ENCODE peak calls at places on chromosomes 11 and 22, in ten cellular contexts. One of them, this sample, is unnamed.

GRCh38 chr11:17259519-17259918 is 17.0 kb upstream of the NUCB2 start:
- DNase-seq in PC-3: peak; percentile 35
- DNase-seq in ovary: no peak
- DNase-seq in RWPE2: no peak
- DNase-seq in sigmoid colon: no peak
- DNase-seq in lower lobe of right lung: no peak
- DNase-seq in spleen: no peak
- DNase-seq in astrocyte of the spinal cord: no peak
- DNase-seq in HCT116: no peak
- DNase-seq in epithelial cell of proximal tubule: no peak
- DNase-seq in this sample: no peak

GRCh38 chr11:92888701-92889100 is 80.8 kb upstream of the MTNR1B start:
- DNase-seq in PC-3: no peak
- DNase-seq in ovary: no peak
- DNase-seq in RWPE2: no peak
- DNase-seq in sigmoid colon: no peak
- DNase-seq in lower lobe of right lung: no peak
- DNase-seq in spleen: no peak
- DNase-seq in astrocyte of the spinal cord: no peak
- DNase-seq in HCT116: no peak
- DNase-seq in epithelial cell of proximal tubule: no peak
- DNase-seq in this sample: no peak

GRCh38 chr11:72676874-72677341 is 2.7 kb upstream of the PDE2A start:
- DNase-seq in PC-3: peak; percentile 46
- DNase-seq in ovary: peak; percentile 85
- DNase-seq in RWPE2: no peak
- DNase-seq in sigmoid colon: no peak
- DNase-seq in lower lobe of right lung: peak; percentile 77
- DNase-seq in spleen: peak; percentile 89
- DNase-seq in astrocyte of the spinal cord: peak; percentile 46
- DNase-seq in HCT116: no peak
- DNase-seq in epithelial cell of proximal tubule: no peak
- DNase-seq in this sample: peak; percentile 73

GRCh38 chr22:50027639-50028537 is 15.3 kb upstream of the IL17REL start:
- DNase-seq in PC-3: peak; percentile 73
- DNase-seq in ovary: peak; percentile 37
- DNase-seq in RWPE2: no peak
- DNase-seq in sigmoid colon: peak; percentile 55
- DNase-seq in lower lobe of right lung: peak; percentile 60
- DNase-seq in spleen: peak; percentile 73
- DNase-seq in astrocyte of the spinal cord: no peak
- DNase-seq in HCT116: no peak
- DNase-seq in epithelial cell of proximal tubule: no peak
- DNase-seq in this sample: peak; percentile 54

GRCh38 chr11:57735655-57736298 is 5.5 kb upstream of the SELENOH start:
- DNase-seq in PC-3: no peak
- DNase-seq in ovary: no peak
- DNase-seq in RWPE2: no peak
- DNase-seq in sigmoid colon: no peak
- DNase-seq in lower lobe of right lung: no peak
- DNase-seq in spleen: no peak
- DNase-seq in astrocyte of the spinal cord: no peak
- DNase-seq in HCT116: no peak
- DNase-seq in epithelial cell of proximal tubule: no peak
- DNase-seq in this sample: peak; percentile 45

GRCh38 chr22:38872831-38873248 is 824 bp upstream of the CBX6 start:
- DNase-seq in PC-3: no peak
- DNase-seq in ovary: peak; percentile 87
- DNase-seq in RWPE2: no peak
- DNase-seq in sigmoid colon: peak; percentile 89
- DNase-seq in lower lobe of right lung: peak; percentile 78
- DNase-seq in spleen: peak; percentile 87
- DNase-seq in astrocyte of the spinal cord: peak; percentile 33
- DNase-seq in HCT116: no peak
- DNase-seq in epithelial cell of proximal tubule: no peak
- DNase-seq in this sample: peak; percentile 59

GRCh38 chr11:108115495-108116140 is 5.7 kb upstream of the ACAT1 start:
- DNase-seq in PC-3: peak; percentile 96
- DNase-seq in ovary: peak; percentile 93
- DNase-seq in RWPE2: no peak
- DNase-seq in sigmoid colon: peak; percentile 94
- DNase-seq in lower lobe of right lung: peak; percentile 76
- DNase-seq in spleen: no peak
- DNase-seq in astrocyte of the spinal cord: peak; percentile 92
- DNase-seq in HCT116: no peak
- DNase-seq in epithelial cell of proximal tubule: peak; percentile 94
- DNase-seq in this sample: peak; percentile 81

GRCh38 chr11:94880216-94880615 is 93.1 kb downstream of the CWC15 start:
- DNase-seq in PC-3: peak; percentile 99
- DNase-seq in ovary: no peak
- DNase-seq in RWPE2: no peak
- DNase-seq in sigmoid colon: no peak
- DNase-seq in lower lobe of right lung: no peak
- DNase-seq in spleen: no peak
- DNase-seq in astrocyte of the spinal cord: peak; percentile 60
- DNase-seq in HCT116: peak; percentile 41
- DNase-seq in epithelial cell of proximal tubule: no peak
- DNase-seq in this sample: no peak

GRCh38 chr11:25576320-25576719 is 755.6 kb upstream of the ANO3 start:
- DNase-seq in PC-3: peak; percentile 46
- DNase-seq in ovary: no peak
- DNase-seq in RWPE2: no peak
- DNase-seq in sigmoid colon: no peak
- DNase-seq in lower lobe of right lung: no peak
- DNase-seq in spleen: no peak
- DNase-seq in astrocyte of the spinal cord: no peak
- DNase-seq in HCT116: no peak
- DNase-seq in epithelial cell of proximal tubule: no peak
- DNase-seq in this sample: no peak

GRCh38 chr22:49298834-49299750 is 528.6 kb downstream of the BRD1 start:
- DNase-seq in PC-3: no peak
- DNase-seq in ovary: no peak
- DNase-seq in RWPE2: no peak
- DNase-seq in sigmoid colon: no peak
- DNase-seq in lower lobe of right lung: no peak
- DNase-seq in spleen: peak; percentile 47
- DNase-seq in astrocyte of the spinal cord: no peak
- DNase-seq in HCT116: no peak
- DNase-seq in epithelial cell of proximal tubule: no peak
- DNase-seq in this sample: no peak

GRCh38 chr11:95121687-95122086 is 32.0 kb downstream of the ENDOD1 start:
- DNase-seq in PC-3: no peak
- DNase-seq in ovary: no peak
- DNase-seq in RWPE2: no peak
- DNase-seq in sigmoid colon: no peak
- DNase-seq in lower lobe of right lung: no peak
- DNase-seq in spleen: no peak
- DNase-seq in astrocyte of the spinal cord: no peak
- DNase-seq in HCT116: no peak
- DNase-seq in epithelial cell of proximal tubule: no peak
- DNase-seq in this sample: no peak

GRCh38 chr11:130634981-130635473 is 186.6 kb downstream of the ADAMTS15 start:
- DNase-seq in PC-3: peak; percentile 98
- DNase-seq in ovary: no peak
- DNase-seq in RWPE2: peak; percentile 85
- DNase-seq in sigmoid colon: no peak
- DNase-seq in lower lobe of right lung: no peak
- DNase-seq in spleen: no peak
- DNase-seq in astrocyte of the spinal cord: peak; percentile 90
- DNase-seq in HCT116: no peak
- DNase-seq in epithelial cell of proximal tubule: no peak
- DNase-seq in this sample: no peak

GRCh38 chr11:12914401-12914912 is 94.7 kb upstream of the RASSF10 start:
- DNase-seq in PC-3: peak; percentile 30
- DNase-seq in ovary: peak; percentile 48
- DNase-seq in RWPE2: no peak
- DNase-seq in sigmoid colon: peak; percentile 92
- DNase-seq in lower lobe of right lung: peak; percentile 51
- DNase-seq in spleen: no peak
- DNase-seq in astrocyte of the spinal cord: peak; percentile 62
- DNase-seq in HCT116: no peak
- DNase-seq in epithelial cell of proximal tubule: no peak
- DNase-seq in this sample: peak; percentile 59

GRCh38 chr11:45847908-45848316 is 637 bp downstream of the CRY2 start:
- DNase-seq in PC-3: peak; percentile 35
- DNase-seq in ovary: peak; percentile 68
- DNase-seq in RWPE2: no peak
- DNase-seq in sigmoid colon: peak; percentile 80
- DNase-seq in lower lobe of right lung: peak; percentile 75
- DNase-seq in spleen: peak; percentile 84
- DNase-seq in astrocyte of the spinal cord: peak; percentile 55
- DNase-seq in HCT116: no peak
- DNase-seq in epithelial cell of proximal tubule: no peak
- DNase-seq in this sample: peak; percentile 60

DNA sequence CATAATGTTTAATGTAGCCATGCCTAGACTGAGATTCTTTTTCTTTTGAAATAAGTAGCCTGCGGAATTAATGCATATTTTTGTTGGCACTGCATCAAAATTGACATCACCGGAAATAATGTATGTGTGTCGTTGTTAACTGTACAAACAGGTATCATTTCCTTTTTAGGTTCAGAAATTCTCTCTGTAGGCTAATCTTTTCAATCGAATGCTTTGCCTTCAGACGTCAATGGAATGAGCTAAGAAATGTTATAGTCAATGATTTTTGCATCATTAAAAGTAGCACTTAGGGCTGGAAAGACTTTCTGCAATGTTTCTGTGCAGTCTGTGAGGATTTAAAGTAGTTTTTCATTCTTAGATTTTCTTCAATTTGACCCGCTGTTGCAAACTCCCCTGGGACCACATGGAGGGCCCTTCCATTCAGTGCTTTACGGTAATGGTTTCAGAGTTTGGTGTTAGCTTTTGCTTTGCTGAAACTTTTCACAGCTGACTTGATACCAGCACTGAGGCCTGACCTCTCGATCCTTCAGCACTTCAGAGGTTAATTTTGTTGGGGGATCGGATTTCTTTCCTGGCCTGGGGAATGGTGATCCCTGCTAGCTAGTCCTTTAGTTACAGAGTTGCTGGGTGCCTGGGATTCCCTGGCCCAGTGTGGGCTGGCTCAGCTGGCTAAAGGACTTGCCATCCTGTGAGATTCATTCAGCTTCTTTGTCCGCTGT is 137.8 kb downstream of the DBX1 start:
- DNase-seq in PC-3: peak; percentile 68
- DNase-seq in ovary: peak; percentile 37
- DNase-seq in RWPE2: no peak
- DNase-seq in sigmoid colon: no peak
- DNase-seq in lower lobe of right lung: no peak
- DNase-seq in spleen: no peak
- DNase-seq in astrocyte of the spinal cord: peak; percentile 76
- DNase-seq in HCT116: no peak
- DNase-seq in epithelial cell of proximal tubule: no peak
- DNase-seq in this sample: no peak
- H3K4me3 ChIP-seq in PC-3: no peak overlapping the region
- H3K4me3 ChIP-seq in ovary: no peak overlapping the region
- H3K4me3 ChIP-seq in RWPE2: peak overlapping the region; percentile 41
- H3K4me3 ChIP-seq in sigmoid colon: no peak overlapping the region
- H3K4me3 ChIP-seq in lower lobe of right lung: no peak overlapping the region
- H3K4me3 ChIP-seq in spleen: no peak overlapping the region
- H3K4me3 ChIP-seq in astrocyte of the spinal cord: peak overlapping the region; percentile 52
- H3K4me3 ChIP-seq in HCT116: no peak overlapping the region
- H3K4me3 ChIP-seq in epithelial cell of proximal tubule: peak overlapping the region; percentile 48
- H3K4me3 ChIP-seq in this sample: no peak overlapping the region

GRCh38 chr11:134821422-134821821 is 409.4 kb upstream of the B3GAT1 start:
- DNase-seq in PC-3: no peak
- DNase-seq in ovary: no peak
- DNase-seq in RWPE2: no peak
- DNase-seq in sigmoid colon: no peak
- DNase-seq in lower lobe of right lung: no peak
- DNase-seq in spleen: no peak
- DNase-seq in astrocyte of the spinal cord: no peak
- DNase-seq in HCT116: no peak
- DNase-seq in epithelial cell of proximal tubule: no peak
- DNase-seq in this sample: no peak
- TF ChIP-seq CTCF in PC-3: no peak
- TF ChIP-seq CTCF in ovary: no peak
- TF ChIP-seq CTCF in RWPE2: no peak
- TF ChIP-seq CTCF in sigmoid colon: no peak
- TF ChIP-seq CTCF in lower lobe of right lung: no peak
- TF ChIP-seq CTCF in spleen: no peak
- TF ChIP-seq CTCF in astrocyte of the spinal cord: no peak
- TF ChIP-seq CTCF in HCT116: no peak
- TF ChIP-seq CTCF in epithelial cell of proximal tubule: no peak
- TF ChIP-seq CTCF in this sample: no peak

GRCh38 chr22:35893698-35894097 is 134.9 kb downstream of the RBFOX2 start:
- DNase-seq in PC-3: no peak
- DNase-seq in ovary: no peak
- DNase-seq in RWPE2: no peak
- DNase-seq in sigmoid colon: no peak
- DNase-seq in lower lobe of right lung: no peak
- DNase-seq in spleen: no peak
- DNase-seq in astrocyte of the spinal cord: no peak
- DNase-seq in HCT116: no peak
- DNase-seq in epithelial cell of proximal tubule: no peak
- DNase-seq in this sample: no peak
- H3K4me3 ChIP-seq in PC-3: no peak overlapping the region
- H3K4me3 ChIP-seq in ovary: peak overlapping the region; percentile 25
- H3K4me3 ChIP-seq in RWPE2: no peak overlapping the region
- H3K4me3 ChIP-seq in sigmoid colon: peak overlapping the region; percentile 43
- H3K4me3 ChIP-seq in lower lobe of right lung: no peak overlapping the region
- H3K4me3 ChIP-seq in spleen: no peak overlapping the region
- H3K4me3 ChIP-seq in astrocyte of the spinal cord: no peak overlapping the region
- H3K4me3 ChIP-seq in HCT116: no peak overlapping the region
- H3K4me3 ChIP-seq in epithelial cell of proximal tubule: no peak overlapping the region
- H3K4me3 ChIP-seq in this sample: no peak overlapping the region

GRCh38 chr22:44328326-44328725 is 15.6 kb upstream of the SHISAL1 start:
- DNase-seq in PC-3: no peak
- DNase-seq in ovary: no peak
- DNase-seq in RWPE2: no peak
- DNase-seq in sigmoid colon: no peak
- DNase-seq in lower lobe of right lung: peak; percentile 59
- DNase-seq in spleen: no peak
- DNase-seq in astrocyte of the spinal cord: no peak
- DNase-seq in HCT116: no peak
- DNase-seq in epithelial cell of proximal tubule: no peak
- DNase-seq in this sample: no peak

GRCh38 chr22:44330188-44330726 is 17.5 kb upstream of the SHISAL1 start:
- DNase-seq in PC-3: no peak
- DNase-seq in ovary: no peak
- DNase-seq in RWPE2: no peak
- DNase-seq in sigmoid colon: peak; percentile 65
- DNase-seq in lower lobe of right lung: no peak
- DNase-seq in spleen: no peak
- DNase-seq in astrocyte of the spinal cord: no peak
- DNase-seq in HCT116: no peak
- DNase-seq in epithelial cell of proximal tubule: no peak
- DNase-seq in this sample: no peak

GRCh38 chr22:44328762-44329161 is 16.0 kb upstream of the SHISAL1 start:
- DNase-seq in PC-3: no peak
- DNase-seq in ovary: no peak
- DNase-seq in RWPE2: no peak
- DNase-seq in sigmoid colon: peak; percentile 58
- DNase-seq in lower lobe of right lung: no peak
- DNase-seq in spleen: no peak
- DNase-seq in astrocyte of the spinal cord: no peak
- DNase-seq in HCT116: no peak
- DNase-seq in epithelial cell of proximal tubule: no peak
- DNase-seq in this sample: no peak

GRCh38 chr22:44330727-44331660 is 18.2 kb upstream of the SHISAL1 start:
- DNase-seq in PC-3: no peak
- DNase-seq in ovary: no peak
- DNase-seq in RWPE2: no peak
- DNase-seq in sigmoid colon: peak; percentile 66
- DNase-seq in lower lobe of right lung: no peak
- DNase-seq in spleen: no peak
- DNase-seq in astrocyte of the spinal cord: no peak
- DNase-seq in HCT116: no peak
- DNase-seq in epithelial cell of proximal tubule: no peak
- DNase-seq in this sample: no peak

GRCh38 chr22:44329179-44329796 is 16.5 kb upstream of the SHISAL1 start:
- DNase-seq in PC-3: peak; percentile 61
- DNase-seq in ovary: no peak
- DNase-seq in RWPE2: no peak
- DNase-seq in sigmoid colon: peak; percentile 64
- DNase-seq in lower lobe of right lung: no peak
- DNase-seq in spleen: no peak
- DNase-seq in astrocyte of the spinal cord: no peak
- DNase-seq in HCT116: no peak
- DNase-seq in epithelial cell of proximal tubule: no peak
- DNase-seq in this sample: peak; percentile 33
- TF ChIP-seq CTCF in PC-3: no peak
- TF ChIP-seq CTCF in ovary: no peak
- TF ChIP-seq CTCF in RWPE2: no peak
- TF ChIP-seq CTCF in sigmoid colon: no peak
- TF ChIP-seq CTCF in lower lobe of right lung: no peak
- TF ChIP-seq CTCF in spleen: no peak
- TF ChIP-seq CTCF in astrocyte of the spinal cord: peak; percentile 16
- TF ChIP-seq CTCF in HCT116: no peak
- TF ChIP-seq CTCF in epithelial cell of proximal tubule: no peak
- TF ChIP-seq CTCF in this sample: no peak

This sample was measured in mucosa of descending colon.